ENCODE peak calls at places on chromosome 19, in five cellular contexts. I is K562, P is HepG2, G is GM12878, Y is H1. D is an unnamed sample.

GRCh38 chr19:27971071-27971470 is 1241.9 kb downstream of the UQCRFS1 start:
- DNase-seq in P (no peak), I (no peak), Y (peak; percentile 58), G (no peak), D (peak; percentile 73)

GRCh38 chr19:39407644-39408391 is 1.2 kb downstream of the ZFP36 start:
- DNase-seq in P (no peak), G (no peak), Y (no peak), I (no peak), D (peak; percentile 59)

GRCh38 chr19:51719251-51719901 is 4.4 kb downstream of the HAS1 start:
- DNase-seq in P (no peak), G (no peak), Y (no peak), I (no peak), D (peak; percentile 69)

GRCh38 chr19:45670670-45671453 is 2.8 kb downstream of the GIPR start:
- DNase-seq in I (peak; percentile 100), P (peak; percentile 55), Y (peak; percentile 93), G (peak; percentile 62), D (peak; percentile 99)

GRCh38 chr19:38059897-38060296 is 152.9 kb downstream of the SIPA1L3 start:
- DNase-seq in G (no peak), Y (no peak), P (no peak), I (no peak), D (no peak)

GRCh38 chr19:41861098-41861768 is 1.2 kb downstream of the RPS19 start:
- DNase-seq in Y (no peak), I (no peak), G (no peak), P (no peak), D (no peak)

GRCh38 chr19:16889429-16889882 is 657 bp downstream of the F2RL3 start:
- DNase-seq in I (peak; percentile 62), P (no peak), Y (no peak), G (no peak), D (no peak)

GRCh38 chr19:3369337-3370213 is 3.2 kb downstream of the NFIC start:
- DNase-seq in I (no peak), Y (no peak), P (no peak), G (no peak), D (peak; percentile 59)

GRCh38 chr19:1882089-1882785 is 3.1 kb downstream of the ABHD17A start:
- DNase-seq in G (no peak), Y (no peak), P (no peak), I (no peak), D (no peak)

GRCh38 chr19:1136201-1136600 is 32.4 kb downstream of the GPX4 start:
- DNase-seq in Y (no peak), I (no peak), G (no peak), P (no peak), D (no peak)

GRCh38 chr19:29586401-29586800 is 19.7 kb upstream of the POP4 start:
- DNase-seq in P (no peak), G (no peak), Y (no peak), I (no peak), D (no peak)

GRCh38 chr19:29587059-29587458 is 19.0 kb upstream of the POP4 start:
- DNase-seq in Y (no peak), G (no peak), I (no peak), P (no peak), D (no peak)

GRCh38 chr19:29581398-29581797 is 24.7 kb upstream of the POP4 start:
- DNase-seq in Y (no peak), G (no peak), I (no peak), P (no peak), D (no peak)

GRCh38 chr19:29579308-29579910 is 26.7 kb upstream of the POP4 start:
- DNase-seq in I (no peak), P (no peak), Y (no peak), G (no peak), D (no peak)

GRCh38 chr19:29583196-29584006 is 22.7 kb upstream of the POP4 start:
- DNase-seq in I (no peak), G (no peak), Y (no peak), P (no peak), D (no peak)
- TF ChIP-seq CREB1 in I (no peak), G (no peak), Y (no peak), P (no peak), D (no peak)

GRCh38 chr19:9751449-9751848 is 17.1 kb downstream of the ZNF846 start:
- DNase-seq in I (no peak), Y (no peak), P (peak; percentile 4), G (no peak), D (peak; percentile 39)
- H2AFZ ChIP-seq in I (no peak overlapping the region), Y (no peak overlapping the region), P (no peak overlapping the region), G (no peak overlapping the region), D (no peak overlapping the region)

GRCh38 chr19:10519421-10519820 is 2.2 kb upstream of the S1PR5 start:
- DNase-seq in I (no peak), P (no peak), G (no peak), Y (no peak), D (no peak)

GRCh38 chr19:10516671-10517286 is 468 bp downstream of the S1PR5 start:
- DNase-seq in I (no peak), P (no peak), G (no peak), Y (no peak), D (peak; percentile 44)

GRCh38 chr19:10517361-10517759 is at the start of gene S1PR5:
- DNase-seq in P (no peak), I (peak; percentile 70), G (no peak), Y (no peak), D (peak; percentile 68)

GRCh38 chr19:10517760-10518443 is 655 bp upstream of the S1PR5 start:
- DNase-seq in I (peak; percentile 88), Y (no peak), P (no peak), G (no peak), D (peak; percentile 57)

GRCh38 chr19:10518444-10519361 is 1.5 kb upstream of the S1PR5 start:
- DNase-seq in G (no peak), P (no peak), I (peak; percentile 23), Y (no peak), D (peak; percentile 40)
- TF ChIP-seq CREB1 in G (no peak), P (no peak), I (no peak), Y (no peak), D (no peak)

DNA sequence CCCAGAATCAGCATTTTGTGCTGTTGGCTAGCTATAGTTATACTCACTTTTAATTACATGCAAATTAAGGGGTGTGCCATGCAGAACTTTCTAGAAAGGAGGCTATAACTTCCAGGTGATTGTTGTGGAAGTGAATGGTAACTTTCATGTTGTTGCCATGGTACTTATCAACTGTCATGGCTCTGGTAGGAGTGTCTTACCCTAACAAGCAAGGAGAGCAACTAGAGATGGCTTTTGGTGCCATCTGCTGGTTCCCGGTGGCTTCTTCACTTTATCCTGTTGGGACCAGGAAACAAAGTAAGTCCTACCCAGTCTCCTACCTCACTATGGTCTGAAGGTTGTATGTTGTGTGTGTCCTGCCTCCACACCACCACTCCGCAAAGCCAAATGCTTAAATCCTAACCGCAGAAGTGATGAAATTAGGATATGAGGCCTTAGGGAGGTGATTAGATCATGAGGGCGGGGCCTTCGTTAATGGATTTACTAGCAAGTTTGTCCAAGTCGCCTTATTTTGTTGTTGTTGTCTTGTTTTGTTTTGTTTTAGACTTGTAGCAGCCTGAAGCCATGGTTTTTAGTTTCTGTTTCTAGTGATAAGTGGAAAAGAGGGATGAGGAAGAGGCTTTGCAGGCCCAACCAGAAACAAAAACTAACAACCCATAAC is 22.6 kb downstream of the FBXL12 start:
- DNase-seq in I (peak; percentile 56), G (peak; percentile 66), Y (peak; percentile 68), P (peak; percentile 86), D (peak; percentile 95)
- H2AFZ ChIP-seq in I (peak overlapping the region; percentile 56), G (peak overlapping the region; percentile 77), Y (no peak overlapping the region), P (no peak overlapping the region), D (no peak overlapping the region)

GRCh38 chr19:37007587-37008220 is 70.5 kb upstream of the ZNF420 start:
- DNase-seq in G (no peak), P (no peak), I (peak; percentile 52), Y (peak; percentile 1), D (peak; percentile 19)
- TF ChIP-seq CREB1 in G (no peak), P (no peak), I (no peak), Y (no peak), D (no peak)

GRCh38 chr19:15187026-15188007 is 13.5 kb downstream of the NOTCH3 start:
- DNase-seq in Y (no peak), P (no peak), G (no peak), I (peak; percentile 70), D (peak; percentile 82)
- H2AFZ ChIP-seq in Y (no peak overlapping the region), P (no peak overlapping the region), G (no peak overlapping the region), I (peak overlapping the region; percentile 45), D (no peak overlapping the region)

GRCh38 chr19:23855676-23856075 is 59.0 kb upstream of the ZNF726 start:
- DNase-seq in I (no peak), G (no peak), Y (no peak), P (no peak), D (peak; percentile 46)

DNA sequence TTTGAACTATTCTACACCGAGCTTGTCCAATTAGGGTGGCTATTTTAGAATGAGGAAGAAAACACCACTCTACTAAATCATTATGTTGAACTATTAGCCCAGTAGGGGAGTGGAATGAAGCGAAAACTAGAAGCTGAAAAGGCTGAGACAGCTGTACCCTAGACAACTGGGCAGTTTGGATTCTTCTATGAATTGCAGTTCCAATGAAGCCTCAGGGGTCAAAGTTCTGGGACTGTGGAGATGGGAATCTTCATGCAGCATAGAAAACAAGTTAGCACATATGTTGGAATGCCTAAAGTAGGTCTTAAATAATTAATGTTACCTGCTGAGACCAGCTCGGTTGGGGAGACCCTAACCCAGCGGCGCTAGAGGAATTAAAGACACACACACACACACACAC is 62.7 kb upstream of the ZNF726 start:
- DNase-seq in G (no peak), I (no peak), P (no peak), Y (no peak), D (no peak)
- TF ChIP-seq CREB1 in G (no peak), I (no peak), P (no peak), Y (no peak), D (no peak)

DNA sequence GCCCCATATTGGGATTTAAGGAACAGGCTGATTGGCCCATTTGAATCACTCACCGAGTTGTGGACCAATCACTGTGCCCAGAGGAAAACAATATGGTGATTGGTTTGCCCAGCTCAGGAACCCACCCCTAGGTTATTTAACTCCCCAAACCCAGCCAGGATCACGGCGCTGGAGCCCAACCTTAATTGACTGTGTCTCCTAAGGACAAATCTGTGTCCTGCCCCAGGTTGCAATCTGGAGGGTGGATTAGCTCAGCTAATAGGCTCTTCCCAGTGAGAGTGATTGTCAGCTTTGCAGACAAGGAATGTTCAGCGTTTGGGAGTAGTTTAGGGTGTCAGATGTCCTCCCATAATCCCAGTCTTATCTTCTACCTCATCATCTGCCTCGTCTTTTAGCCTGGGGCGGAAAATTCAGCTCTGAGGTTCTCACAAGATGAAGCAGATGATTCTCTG is 3.5 kb upstream of the ZNF358 start:
- DNase-seq in P (no peak), I (peak; percentile 71), G (no peak), Y (no peak), D (peak; percentile 53)
- H2AFZ ChIP-seq in P (no peak overlapping the region), I (peak overlapping the region; percentile 35), G (no peak overlapping the region), Y (no peak overlapping the region), D (no peak overlapping the region)